ENCODE peak calls at places on chromosome 12, in ten cellular contexts. One of them, this sample, is unnamed.

GRCh38 chr12:45200497-45201043 is 15.3 kb upstream of the ANO6 start:
- DNase-seq in stimulated activated CD4-positive, alpha-beta T cell treated with anti-CD3 and anti-CD28 coated beads, TNF-alpha, amount 100 ng/mL, for 48 hours: no peak
- DNase-seq in esophagus squamous epithelium: no peak
- DNase-seq in activated CD8-positive, alpha-beta memory T cell treated with anti-CD3 and anti-CD28 coated beads, Interleukin-2, amount 50 U/mL, for 48 hours: no peak
- DNase-seq in frontal cortex: no peak
- DNase-seq in naive thymus-derived CD4-positive, alpha-beta T cell: peak
- DNase-seq in GM04503: no peak
- DNase-seq in adrenal gland: no peak
- DNase-seq in retinal pigment epithelial cell: no peak
- DNase-seq in EL: peak
- DNase-seq in this sample: no peak

GRCh38 chr12:4587108-4587507 is 25.1 kb downstream of the DYRK4 start:
- DNase-seq in retinal pigment epithelial cell: no peak
- DNase-seq in naive thymus-derived CD4-positive, alpha-beta T cell: no peak
- DNase-seq in esophagus squamous epithelium: no peak
- DNase-seq in frontal cortex: no peak
- DNase-seq in adrenal gland: no peak
- DNase-seq in GM04503: no peak
- DNase-seq in activated CD8-positive, alpha-beta memory T cell treated with anti-CD3 and anti-CD28 coated beads, Interleukin-2, amount 50 U/mL, for 48 hours: no peak
- DNase-seq in stimulated activated CD4-positive, alpha-beta T cell treated with anti-CD3 and anti-CD28 coated beads, TNF-alpha, amount 100 ng/mL, for 48 hours: no peak
- DNase-seq in EL: no peak
- DNase-seq in this sample: no peak

GRCh38 chr12:80708535-80709328 is 1.3 kb downstream of the MYF6 start:
- DNase-seq in esophagus squamous epithelium: no peak
- DNase-seq in adrenal gland: no peak
- DNase-seq in EL: no peak
- DNase-seq in naive thymus-derived CD4-positive, alpha-beta T cell: no peak
- DNase-seq in frontal cortex: no peak
- DNase-seq in retinal pigment epithelial cell: no peak
- DNase-seq in activated CD8-positive, alpha-beta memory T cell treated with anti-CD3 and anti-CD28 coated beads, Interleukin-2, amount 50 U/mL, for 48 hours: no peak
- DNase-seq in GM04503: no peak
- DNase-seq in stimulated activated CD4-positive, alpha-beta T cell treated with anti-CD3 and anti-CD28 coated beads, TNF-alpha, amount 100 ng/mL, for 48 hours: no peak
- DNase-seq in this sample: no peak

GRCh38 chr12:22082190-22082701 is 36.2 kb downstream of the CMAS start:
- DNase-seq in GM04503: no peak
- DNase-seq in naive thymus-derived CD4-positive, alpha-beta T cell: no peak
- DNase-seq in esophagus squamous epithelium: no peak
- DNase-seq in frontal cortex: no peak
- DNase-seq in stimulated activated CD4-positive, alpha-beta T cell treated with anti-CD3 and anti-CD28 coated beads, TNF-alpha, amount 100 ng/mL, for 48 hours: no peak
- DNase-seq in activated CD8-positive, alpha-beta memory T cell treated with anti-CD3 and anti-CD28 coated beads, Interleukin-2, amount 50 U/mL, for 48 hours: no peak
- DNase-seq in retinal pigment epithelial cell: no peak
- DNase-seq in EL: no peak
- DNase-seq in adrenal gland: no peak
- DNase-seq in this sample: no peak

GRCh38 chr12:75648856-75649255 is 137.4 kb upstream of the KRR1 start:
- DNase-seq in retinal pigment epithelial cell: no peak
- DNase-seq in activated CD8-positive, alpha-beta memory T cell treated with anti-CD3 and anti-CD28 coated beads, Interleukin-2, amount 50 U/mL, for 48 hours: no peak
- DNase-seq in esophagus squamous epithelium: no peak
- DNase-seq in adrenal gland: no peak
- DNase-seq in frontal cortex: no peak
- DNase-seq in EL: no peak
- DNase-seq in GM04503: no peak
- DNase-seq in naive thymus-derived CD4-positive, alpha-beta T cell: no peak
- DNase-seq in stimulated activated CD4-positive, alpha-beta T cell treated with anti-CD3 and anti-CD28 coated beads, TNF-alpha, amount 100 ng/mL, for 48 hours: no peak
- DNase-seq in this sample: no peak

GRCh38 chr12:1608783-1609119 is 14.4 kb upstream of the FBXL14 start:
- DNase-seq in EL: no peak
- DNase-seq in adrenal gland: no peak
- DNase-seq in frontal cortex: no peak
- DNase-seq in stimulated activated CD4-positive, alpha-beta T cell treated with anti-CD3 and anti-CD28 coated beads, TNF-alpha, amount 100 ng/mL, for 48 hours: no peak
- DNase-seq in retinal pigment epithelial cell: no peak
- DNase-seq in naive thymus-derived CD4-positive, alpha-beta T cell: no peak
- DNase-seq in activated CD8-positive, alpha-beta memory T cell treated with anti-CD3 and anti-CD28 coated beads, Interleukin-2, amount 50 U/mL, for 48 hours: no peak
- DNase-seq in GM04503: no peak
- DNase-seq in esophagus squamous epithelium: no peak
- DNase-seq in this sample: peak

GRCh38 chr12:48078901-48079300 is 27.0 kb downstream of the SENP1 start:
- DNase-seq in activated CD8-positive, alpha-beta memory T cell treated with anti-CD3 and anti-CD28 coated beads, Interleukin-2, amount 50 U/mL, for 48 hours: no peak
- DNase-seq in naive thymus-derived CD4-positive, alpha-beta T cell: no peak
- DNase-seq in adrenal gland: no peak
- DNase-seq in stimulated activated CD4-positive, alpha-beta T cell treated with anti-CD3 and anti-CD28 coated beads, TNF-alpha, amount 100 ng/mL, for 48 hours: no peak
- DNase-seq in retinal pigment epithelial cell: no peak
- DNase-seq in GM04503: peak
- DNase-seq in frontal cortex: no peak
- DNase-seq in EL: peak
- DNase-seq in esophagus squamous epithelium: no peak
- DNase-seq in this sample: no peak

GRCh38 chr12:18246057-18246456 is 15.3 kb upstream of the PIK3C2G start:
- DNase-seq in GM04503: no peak
- DNase-seq in naive thymus-derived CD4-positive, alpha-beta T cell: no peak
- DNase-seq in EL: no peak
- DNase-seq in activated CD8-positive, alpha-beta memory T cell treated with anti-CD3 and anti-CD28 coated beads, Interleukin-2, amount 50 U/mL, for 48 hours: no peak
- DNase-seq in frontal cortex: no peak
- DNase-seq in stimulated activated CD4-positive, alpha-beta T cell treated with anti-CD3 and anti-CD28 coated beads, TNF-alpha, amount 100 ng/mL, for 48 hours: no peak
- DNase-seq in adrenal gland: no peak
- DNase-seq in esophagus squamous epithelium: no peak
- DNase-seq in retinal pigment epithelial cell: no peak
- DNase-seq in this sample: peak

GRCh38 chr12:90428881-90429280 is 526.1 kb downstream of the CCER1 start:
- DNase-seq in frontal cortex: no peak
- DNase-seq in stimulated activated CD4-positive, alpha-beta T cell treated with anti-CD3 and anti-CD28 coated beads, TNF-alpha, amount 100 ng/mL, for 48 hours: no peak
- DNase-seq in activated CD8-positive, alpha-beta memory T cell treated with anti-CD3 and anti-CD28 coated beads, Interleukin-2, amount 50 U/mL, for 48 hours: no peak
- DNase-seq in retinal pigment epithelial cell: no peak
- DNase-seq in naive thymus-derived CD4-positive, alpha-beta T cell: no peak
- DNase-seq in adrenal gland: no peak
- DNase-seq in GM04503: no peak
- DNase-seq in EL: no peak
- DNase-seq in esophagus squamous epithelium: no peak
- DNase-seq in this sample: no peak

This sample was measured in NAMALWA.